ENCODE peak calls at places on chromosomes 11 and 22, in six cellular contexts. V is fibroblast of lung, P is kidney, O is keratinocyte, M is IMR-90, E is mesendoderm. F is an unnamed sample.
A peak's percentile ranks its signal among the peaks of the same experiment; 100 is the strongest.

GRCh38 chr11:64742087-64742939 is 1.6 kb downstream of the RASGRP2 start:
- DNase-seq in V (no peak), P (peak; percentile 84), O (no peak), M (no peak), E (peak; percentile 32), F (no peak)

GRCh38 chr22:22687638-22688500 is 43.5 kb downstream of the GGTLC2 start:
- DNase-seq in V (peak; percentile 20), P (no peak), O (no peak), M (peak; percentile 65), E (peak; percentile 41), F (peak; percentile 9)

GRCh38 chr22:46104170-46104880 is 46.0 kb upstream of the PPARA start:
- DNase-seq in V (peak; percentile 61), P (no peak), O (no peak), M (no peak), E (no peak), F (peak; percentile 46)

GRCh38 chr11:12682730-12683500 is 8.7 kb downstream of the TEAD1 start:
- DNase-seq in V (no peak), P (no peak), O (no peak), M (no peak), E (peak; percentile 48), F (no peak)

GRCh38 chr11:17978553-17979287 is 34.1 kb downstream of the SERGEF start:
- DNase-seq in V (peak; percentile 36), P (no peak), O (no peak), M (peak; percentile 53), E (peak; percentile 75), F (peak; percentile 39)

GRCh38 chr11:99841885-99842284 is 821.1 kb downstream of the CNTN5 start:
- DNase-seq in V (no peak), P (no peak), O (no peak), M (no peak), E (no peak), F (no peak)

GRCh38 chr11:1202154-1202775 is 20.6 kb upstream of the MUC5B start:
- DNase-seq in V (no peak), P (peak; percentile 65), O (no peak), M (no peak), E (peak; percentile 23), F (no peak)

GRCh38 chr11:111460752-111461305 is 51.4 kb downstream of the BTG4 start:
- DNase-seq in V (peak; percentile 76), P (no peak), O (no peak), M (peak; percentile 79), E (no peak), F (no peak)

GRCh38 chr11:120977470-120977869 is 46.4 kb upstream of the TBCEL start:
- DNase-seq in V (peak; percentile 64), P (no peak), O (no peak), M (peak; percentile 10), E (no peak), F (peak; percentile 55)

GRCh38 chr11:69553416-69554357 is 72.2 kb downstream of the LINC01488 start:
- DNase-seq in V (no peak), P (no peak), O (no peak), M (no peak), E (no peak), F (no peak)

GRCh38 chr22:29907753-29908515 is 25.0 kb downstream of the MTMR3 start:
- DNase-seq in V (peak; percentile 98), P (no peak), O (peak; percentile 78), M (peak; percentile 99), E (peak; percentile 47), F (peak; percentile 94)

GRCh38 chr11:11478021-11478420 is 125.0 kb upstream of the CSNK2A3 start:
- DNase-seq in V (no peak), P (no peak), O (no peak), M (no peak), E (no peak), F (peak; percentile 31)

GRCh38 chr22:46171940-46172339 is 21.6 kb downstream of the PPARA start:
- DNase-seq in V (peak; percentile 79), P (no peak), O (peak; percentile 49), M (peak; percentile 74), E (no peak), F (peak; percentile 92)

GRCh38 chr22:31286360-31287255 is 5.7 kb downstream of the PIK3IP1 start:
- DNase-seq in V (no peak), P (no peak), O (no peak), M (no peak), E (no peak), F (no peak)

GRCh38 chr11:129414144-129414876 is 38.7 kb downstream of the BARX2 start:
- DNase-seq in V (no peak), P (no peak), O (no peak), M (no peak), E (no peak), F (no peak)

GRCh38 chr22:20052309-20053250 is 27.5 kb upstream of the DGCR8 start:
- DNase-seq in V (no peak), P (no peak), O (no peak), M (no peak), E (no peak), F (no peak)

GRCh38 chr22:50506611-50507420 is 686 bp downstream of the LMF2 start:
- DNase-seq in V (peak; percentile 3), P (no peak), O (no peak), M (no peak), E (no peak), F (peak; percentile 27)

GRCh38 chr11:100640646-100641045 is 46.4 kb upstream of the ARHGAP42 start:
- DNase-seq in V (no peak), P (no peak), O (no peak), M (peak; percentile 30), E (no peak), F (no peak)

GRCh38 chr11:66543263-66544107 is 2.4 kb downstream of the ZDHHC24 start:
- DNase-seq in V (peak; percentile 64), P (peak; percentile 87), O (no peak), M (peak; percentile 57), E (peak; percentile 69), F (no peak)

GRCh38 chr11:64000740-64001514 is 14.7 kb downstream of the OTUB1 start:
- DNase-seq in V (no peak), P (peak; percentile 77), O (no peak), M (no peak), E (no peak), F (no peak)

GRCh38 chr11:296206-296975 is 2.9 kb downstream of the IFITM5 start:
- DNase-seq in V (no peak), P (peak; percentile 77), O (no peak), M (no peak), E (no peak), F (no peak)

GRCh38 chr11:10379022-10379421 is 74.1 kb downstream of the ADM start:
- DNase-seq in V (no peak), P (no peak), O (no peak), M (peak; percentile 50), E (peak; percentile 34), F (no peak)

GRCh38 chr22:37416806-37417205 is 10.5 kb downstream of the ELFN2 start:
- DNase-seq in V (no peak), P (peak; percentile 70), O (no peak), M (no peak), E (no peak), F (no peak)
- H3K9ac ChIP-seq in V (no peak overlapping the region), P (no peak overlapping the region), O (no peak overlapping the region), M (no peak overlapping the region), E (no peak overlapping the region), F (no peak overlapping the region)

DNA sequence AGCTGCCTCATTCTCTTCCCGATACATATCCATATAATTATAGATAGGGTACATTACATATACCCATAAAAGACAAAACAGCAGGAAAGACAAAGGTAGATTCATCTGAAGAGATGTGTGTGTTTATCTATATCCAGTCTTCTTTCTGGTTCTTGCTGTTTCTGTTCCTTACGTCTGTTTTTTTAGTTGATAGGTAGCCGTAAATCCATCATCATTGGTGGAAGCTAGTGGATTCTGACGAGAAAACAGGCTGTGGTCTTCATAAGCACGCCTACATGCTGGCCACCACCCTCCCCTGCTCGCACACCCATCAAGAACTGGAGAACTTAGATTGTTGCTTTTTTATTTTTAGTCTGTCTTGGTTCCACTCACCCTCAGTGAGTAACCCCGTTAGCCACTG is 51.6 kb downstream of the ARFGAP2 start:
- DNase-seq in V (no peak), P (no peak), O (no peak), M (no peak), E (no peak), F (no peak)
- H3K9ac ChIP-seq in V (no peak overlapping the region), P (no peak overlapping the region), O (no peak overlapping the region), M (no peak overlapping the region), E (no peak overlapping the region), F (no peak overlapping the region)

DNA sequence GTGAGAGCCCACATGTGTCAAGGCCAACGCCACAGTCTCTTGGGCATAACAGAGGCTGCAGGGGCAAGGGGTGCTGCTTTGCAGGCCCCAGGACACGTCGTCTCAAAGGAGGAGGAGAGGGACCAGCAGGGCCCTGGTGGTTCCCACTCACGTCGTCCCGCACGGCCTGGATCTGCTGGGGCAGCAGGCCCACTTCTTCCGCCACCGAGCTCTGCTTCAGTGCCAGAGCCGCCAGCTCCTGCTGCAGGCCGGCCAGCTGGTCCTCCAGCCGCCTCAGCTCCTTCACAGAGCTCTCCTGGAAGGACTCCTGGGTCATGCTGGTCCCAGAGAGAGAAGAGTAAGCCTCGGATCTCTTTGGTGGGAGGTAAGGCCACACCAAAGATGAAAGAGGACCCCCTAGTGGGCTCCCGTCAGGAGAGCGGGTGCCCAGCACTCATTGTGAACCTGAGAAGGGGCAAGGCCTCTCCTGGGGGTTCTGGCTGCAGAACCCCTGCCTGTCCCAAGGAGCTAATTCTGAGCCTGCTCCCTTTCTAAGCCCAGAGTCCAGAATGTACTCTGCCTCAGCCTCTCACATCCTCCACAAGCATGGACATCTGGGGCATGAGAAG is 15.6 kb downstream of the SUN2 start:
- DNase-seq in V (no peak), P (peak; percentile 69), O (no peak), M (no peak), E (no peak), F (no peak)
- H3K9ac ChIP-seq in V (no peak overlapping the region), P (no peak overlapping the region), O (no peak overlapping the region), M (no peak overlapping the region), E (no peak overlapping the region), F (no peak overlapping the region)

GRCh38 chr22:25110596-25110845 is 89.1 kb upstream of the CRYBB3 start:
- DNase-seq in V (no peak), P (no peak), O (no peak), M (no peak), E (no peak), F (no peak)

GRCh38 chr22:25112538-25113253 is 87.0 kb upstream of the CRYBB3 start:
- DNase-seq in V (no peak), P (no peak), O (no peak), M (no peak), E (peak; percentile 44), F (no peak)

GRCh38 chr22:25110846-25111578 is 88.6 kb upstream of the CRYBB3 start:
- DNase-seq in V (peak; percentile 78), P (peak; percentile 92), O (peak; percentile 45), M (peak; percentile 67), E (peak; percentile 97), F (peak; percentile 87)

GRCh38 chr22:25111579-25112517 is 87.8 kb upstream of the CRYBB3 start:
- DNase-seq in V (no peak), P (peak; percentile 86), O (no peak), M (no peak), E (peak; percentile 28), F (no peak)

DNA sequence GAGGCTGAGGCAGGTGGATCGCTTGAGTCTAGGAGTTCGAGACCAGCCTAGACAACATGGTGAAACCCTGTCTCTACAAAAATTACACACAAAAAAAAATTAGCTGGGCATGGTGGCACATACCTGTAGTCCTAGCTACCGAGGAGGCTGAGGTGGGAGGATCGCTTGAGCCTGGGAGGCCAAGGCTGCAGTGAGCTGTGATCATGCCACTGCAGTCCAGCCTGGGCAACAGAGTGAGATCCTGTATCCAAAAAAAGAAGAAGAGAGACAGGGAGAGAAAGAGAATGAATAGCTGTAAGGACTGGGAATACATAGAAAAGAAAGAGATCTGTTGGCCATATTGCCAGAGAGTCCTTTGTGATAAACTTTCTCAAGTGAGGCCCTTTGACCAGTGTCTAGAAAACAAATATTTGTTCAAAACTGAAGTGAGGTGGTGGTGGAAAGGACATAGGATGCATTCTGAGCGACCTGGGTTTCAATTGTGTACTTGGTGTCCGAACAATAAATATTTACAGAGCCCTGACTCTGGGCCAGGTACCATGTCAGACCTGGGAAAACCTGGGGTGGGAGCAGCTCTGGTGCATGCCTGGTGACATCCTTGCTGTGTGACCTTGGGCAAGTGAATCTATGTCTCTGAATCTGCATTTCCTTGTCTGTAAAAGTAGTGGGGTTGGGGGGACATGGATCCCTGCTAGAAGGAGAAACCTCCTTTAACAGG is 89.6 kb upstream of the CRYBB3 start:
- DNase-seq in V (no peak), P (no peak), O (no peak), M (no peak), E (no peak), F (no peak)
- H3K9ac ChIP-seq in V (no peak overlapping the region), P (no peak overlapping the region), O (peak overlapping the region; percentile 73), M (no peak overlapping the region), E (no peak overlapping the region), F (peak overlapping the region; percentile 82)